ENCODE peak calls at places on chromosome 21, in seven cellular contexts. One of them, this sample, is unnamed.

GRCh38 chr21:17370263-17370662 is 142.6 kb upstream of the CXADR start:
- DNase-seq in A549: no peak
- DNase-seq in lower lobe of right lung: peak; percentile 68
- DNase-seq in mesendoderm: peak; percentile 29
- DNase-seq in left lung: peak; percentile 62
- DNase-seq in neuronal stem cell: no peak
- DNase-seq in Panc1: no peak
- DNase-seq in this sample: no peak

GRCh38 chr21:31216206-31216605 is 127.9 kb downstream of the TIAM1 start:
- DNase-seq in A549: no peak
- DNase-seq in lower lobe of right lung: no peak
- DNase-seq in mesendoderm: no peak
- DNase-seq in left lung: no peak
- DNase-seq in neuronal stem cell: no peak
- DNase-seq in Panc1: no peak
- DNase-seq in this sample: no peak

GRCh38 chr21:28426545-28426944 is 566.1 kb downstream of the LTN1 start:
- DNase-seq in A549: no peak
- DNase-seq in lower lobe of right lung: no peak
- DNase-seq in mesendoderm: no peak
- DNase-seq in left lung: no peak
- DNase-seq in neuronal stem cell: no peak
- DNase-seq in Panc1: no peak
- DNase-seq in this sample: no peak

GRCh38 chr21:31284797-31285397 is 59.2 kb downstream of the TIAM1 start:
- DNase-seq in A549: no peak
- DNase-seq in lower lobe of right lung: no peak
- DNase-seq in mesendoderm: peak; percentile 51
- DNase-seq in left lung: no peak
- DNase-seq in neuronal stem cell: no peak
- DNase-seq in Panc1: no peak
- DNase-seq in this sample: no peak

GRCh38 chr21:28944296-28944695 is 48.4 kb downstream of the LTN1 start:
- DNase-seq in A549: no peak
- DNase-seq in lower lobe of right lung: no peak
- DNase-seq in mesendoderm: peak; percentile 16
- DNase-seq in left lung: no peak
- DNase-seq in neuronal stem cell: no peak
- DNase-seq in Panc1: no peak
- DNase-seq in this sample: no peak

GRCh38 chr21:20802201-20802600 is 196.0 kb upstream of the NCAM2 start:
- DNase-seq in A549: no peak
- DNase-seq in lower lobe of right lung: no peak
- DNase-seq in mesendoderm: no peak
- DNase-seq in left lung: no peak
- DNase-seq in neuronal stem cell: no peak
- DNase-seq in Panc1: no peak
- DNase-seq in this sample: no peak

GRCh38 chr21:46229133-46229922 is 754 bp upstream of the LSS start:
- DNase-seq in A549: peak; percentile 16
- DNase-seq in lower lobe of right lung: peak; percentile 80
- DNase-seq in mesendoderm: peak; percentile 10
- DNase-seq in left lung: peak; percentile 92
- DNase-seq in neuronal stem cell: peak; percentile 74
- DNase-seq in Panc1: no peak
- DNase-seq in this sample: no peak

GRCh38 chr21:46598563-46599250 is 6.2 kb downstream of the S100B start:
- DNase-seq in A549: no peak
- DNase-seq in lower lobe of right lung: no peak
- DNase-seq in mesendoderm: no peak
- DNase-seq in left lung: no peak
- DNase-seq in neuronal stem cell: no peak
- DNase-seq in Panc1: no peak
- DNase-seq in this sample: no peak

GRCh38 chr21:28099296-28099695 is 893.4 kb downstream of the LTN1 start:
- DNase-seq in A549: no peak
- DNase-seq in lower lobe of right lung: no peak
- DNase-seq in mesendoderm: no peak
- DNase-seq in left lung: no peak
- DNase-seq in neuronal stem cell: no peak
- DNase-seq in Panc1: no peak
- DNase-seq in this sample: no peak

GRCh38 chr21:17585875-17586450 is 26.7 kb downstream of the BTG3 start:
- DNase-seq in A549: peak; percentile 5
- DNase-seq in lower lobe of right lung: no peak
- DNase-seq in mesendoderm: peak; percentile 50
- DNase-seq in left lung: no peak
- DNase-seq in neuronal stem cell: peak; percentile 15
- DNase-seq in Panc1: peak; percentile 15
- DNase-seq in this sample: no peak

GRCh38 chr21:45869121-45870007 is 112.2 kb upstream of the COL6A1 start:
- DNase-seq in A549: no peak
- DNase-seq in lower lobe of right lung: peak; percentile 24
- DNase-seq in mesendoderm: no peak
- DNase-seq in left lung: peak; percentile 61
- DNase-seq in neuronal stem cell: no peak
- DNase-seq in Panc1: no peak
- DNase-seq in this sample: no peak

GRCh38 chr21:37582613-37583012 is 216.0 kb downstream of the DYRK1A start:
- DNase-seq in A549: peak; percentile 33
- DNase-seq in lower lobe of right lung: no peak
- DNase-seq in mesendoderm: peak; percentile 72
- DNase-seq in left lung: no peak
- DNase-seq in neuronal stem cell: no peak
- DNase-seq in Panc1: no peak
- DNase-seq in this sample: peak; percentile 26

DNA sequence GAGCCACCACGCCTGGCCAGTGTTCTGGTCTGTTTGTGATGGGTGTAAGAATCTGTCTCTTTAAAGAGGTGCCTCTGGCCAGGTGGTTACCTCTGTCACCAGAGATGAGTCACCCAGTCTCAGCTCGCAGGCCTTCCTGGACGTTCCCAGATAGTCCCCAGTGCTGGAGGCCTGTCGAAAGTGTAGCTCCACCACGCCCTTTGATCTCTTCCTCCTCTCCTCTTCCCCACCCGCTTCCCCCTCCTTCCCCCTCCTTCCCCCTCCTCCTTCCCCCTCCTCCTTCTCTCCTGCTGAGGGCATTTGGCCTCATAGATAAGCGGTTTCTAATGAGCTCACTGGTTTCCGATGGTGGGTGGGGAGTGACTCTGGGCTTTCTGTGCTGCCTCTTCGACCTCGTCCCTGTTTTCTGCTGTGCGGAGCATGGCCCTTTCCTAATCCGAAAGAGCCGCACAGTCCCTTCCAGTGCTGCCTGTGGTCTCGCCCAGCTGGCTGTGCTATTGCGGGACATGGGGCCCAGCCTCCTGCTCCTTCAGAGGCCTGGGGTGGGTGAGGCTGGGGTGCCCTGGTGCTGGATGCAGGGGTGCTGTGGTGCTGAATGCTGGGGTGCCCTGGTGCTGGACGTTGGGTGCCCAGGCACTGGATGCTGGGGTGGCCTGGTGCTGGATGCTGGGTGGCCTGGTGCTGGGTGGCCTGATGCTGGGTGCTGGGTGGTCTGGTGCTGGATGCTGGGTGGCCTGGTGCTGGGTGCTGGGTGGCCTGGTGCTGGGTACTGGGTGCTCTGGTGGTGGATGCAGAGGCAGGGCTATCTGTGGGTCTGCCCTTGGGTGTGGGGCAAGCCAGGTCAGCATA is 19.2 kb downstream of the AGPAT3 start:
- DNase-seq in A549: no peak
- DNase-seq in lower lobe of right lung: no peak
- DNase-seq in mesendoderm: peak; percentile 93
- DNase-seq in left lung: no peak
- DNase-seq in neuronal stem cell: no peak
- DNase-seq in Panc1: no peak
- DNase-seq in this sample: no peak
- H3K4me3 ChIP-seq in A549: no peak overlapping the region
- H3K4me3 ChIP-seq in lower lobe of right lung: no peak overlapping the region
- H3K4me3 ChIP-seq in mesendoderm: no peak overlapping the region
- H3K4me3 ChIP-seq in left lung: no peak overlapping the region
- H3K4me3 ChIP-seq in neuronal stem cell: peak overlapping the region; percentile 25
- H3K4me3 ChIP-seq in Panc1: no peak overlapping the region
- H3K4me3 ChIP-seq in this sample: no peak overlapping the region

GRCh38 chr21:24118738-24119470 is 1488.4 kb downstream of the MRPL39 start:
- DNase-seq in A549: no peak
- DNase-seq in lower lobe of right lung: no peak
- DNase-seq in mesendoderm: peak; percentile 2
- DNase-seq in left lung: no peak
- DNase-seq in neuronal stem cell: no peak
- DNase-seq in Panc1: no peak
- DNase-seq in this sample: no peak
- H3K4me3 ChIP-seq in A549: no peak overlapping the region
- H3K4me3 ChIP-seq in lower lobe of right lung: no peak overlapping the region
- H3K4me3 ChIP-seq in mesendoderm: no peak overlapping the region
- H3K4me3 ChIP-seq in left lung: no peak overlapping the region
- H3K4me3 ChIP-seq in neuronal stem cell: no peak overlapping the region
- H3K4me3 ChIP-seq in Panc1: no peak overlapping the region
- H3K4me3 ChIP-seq in this sample: no peak overlapping the region

DNA sequence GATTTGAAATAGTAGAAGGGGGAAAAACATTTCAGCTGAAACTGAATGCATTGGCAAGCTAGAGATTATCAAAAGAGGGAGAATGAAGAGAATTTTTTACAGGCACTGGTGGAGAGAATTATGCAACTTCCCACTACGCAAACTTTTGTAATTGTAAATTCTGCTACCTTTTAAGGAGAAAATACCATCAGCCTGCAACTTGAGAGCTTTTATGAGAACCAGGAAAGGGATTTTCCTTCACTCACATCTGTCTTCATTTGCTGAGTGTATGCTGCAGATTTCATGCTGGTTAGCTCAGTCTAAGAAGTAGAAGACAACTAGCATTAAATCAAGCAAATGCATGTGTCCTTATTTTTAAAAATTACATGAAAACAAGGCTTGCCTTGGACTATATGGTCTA is 43.7 kb downstream of the ADAMTS1 start:
- DNase-seq in A549: no peak
- DNase-seq in lower lobe of right lung: no peak
- DNase-seq in mesendoderm: no peak
- DNase-seq in left lung: no peak
- DNase-seq in neuronal stem cell: no peak
- DNase-seq in Panc1: no peak
- DNase-seq in this sample: no peak
- H3K4me3 ChIP-seq in A549: no peak overlapping the region
- H3K4me3 ChIP-seq in lower lobe of right lung: no peak overlapping the region
- H3K4me3 ChIP-seq in mesendoderm: no peak overlapping the region
- H3K4me3 ChIP-seq in left lung: no peak overlapping the region
- H3K4me3 ChIP-seq in neuronal stem cell: no peak overlapping the region
- H3K4me3 ChIP-seq in Panc1: no peak overlapping the region
- H3K4me3 ChIP-seq in this sample: no peak overlapping the region

DNA sequence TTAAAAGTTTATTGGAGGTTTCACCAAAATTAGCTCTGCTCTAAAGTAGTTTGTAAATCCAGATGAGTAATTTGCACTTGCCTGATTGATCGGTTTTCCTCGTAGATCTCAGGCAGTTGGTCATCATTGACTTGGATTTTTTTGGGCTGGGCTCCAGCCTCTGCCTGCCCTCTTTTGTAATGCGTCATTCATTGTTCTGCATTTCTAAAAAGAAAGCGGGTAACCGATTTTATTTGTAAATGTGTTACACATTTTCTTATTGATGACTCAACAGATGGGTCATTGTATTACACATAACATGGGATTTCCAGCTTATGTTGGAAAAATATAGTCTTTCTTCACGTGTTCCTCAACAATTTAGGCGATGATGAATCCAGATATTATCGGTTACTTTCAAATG is 5.5 kb downstream of the ETS2 start:
- DNase-seq in A549: no peak
- DNase-seq in lower lobe of right lung: no peak
- DNase-seq in mesendoderm: no peak
- DNase-seq in left lung: no peak
- DNase-seq in neuronal stem cell: no peak
- DNase-seq in Panc1: no peak
- DNase-seq in this sample: no peak
- H3K4me3 ChIP-seq in A549: peak overlapping the region; percentile 93
- H3K4me3 ChIP-seq in lower lobe of right lung: peak overlapping the region; percentile 82
- H3K4me3 ChIP-seq in mesendoderm: no peak overlapping the region
- H3K4me3 ChIP-seq in left lung: peak overlapping the region; percentile 70
- H3K4me3 ChIP-seq in neuronal stem cell: no peak overlapping the region
- H3K4me3 ChIP-seq in Panc1: peak overlapping the region; percentile 84
- H3K4me3 ChIP-seq in this sample: no peak overlapping the region

GRCh38 chr21:41369915-41370839 is 8.3 kb downstream of the MX2 start:
- DNase-seq in A549: no peak
- DNase-seq in lower lobe of right lung: no peak
- DNase-seq in mesendoderm: peak; percentile 49
- DNase-seq in left lung: no peak
- DNase-seq in neuronal stem cell: no peak
- DNase-seq in Panc1: no peak
- DNase-seq in this sample: peak; percentile 55
- H3K4me3 ChIP-seq in A549: no peak overlapping the region
- H3K4me3 ChIP-seq in lower lobe of right lung: peak overlapping the region; percentile 53
- H3K4me3 ChIP-seq in mesendoderm: peak overlapping the region; percentile 39
- H3K4me3 ChIP-seq in left lung: peak overlapping the region; percentile 30
- H3K4me3 ChIP-seq in neuronal stem cell: no peak overlapping the region
- H3K4me3 ChIP-seq in Panc1: peak overlapping the region; percentile 92
- H3K4me3 ChIP-seq in this sample: peak overlapping the region; percentile 28